ENCODE peak calls at places on chromosome 14, in four cellular contexts. S, T, O and L are unnamed samples.

GRCh38 chr14:102951034-102951433 is 28.6 kb downstream of the AMN start:
- DNase-seq in S (no peak), T (no peak), O (peak; percentile 58), L (no peak)

GRCh38 chr14:71155743-71156142 is 248.5 kb downstream of the PCNX1 start:
- DNase-seq in S (no peak), T (no peak), O (no peak), L (no peak)

GRCh38 chr14:22895402-22895801 is 12.4 kb downstream of the REM2 start:
- DNase-seq in S (no peak), T (no peak), O (no peak), L (no peak)

GRCh38 chr14:83260751-83261150 is 1727.1 kb upstream of the SEL1L start:
- DNase-seq in S (peak; percentile 82), T (no peak), O (no peak), L (no peak)

GRCh38 chr14:96698846-96699543 is 98.2 kb upstream of the VRK1 start:
- DNase-seq in S (peak; percentile 15), T (no peak), O (no peak), L (no peak)

GRCh38 chr14:24100982-24101494 is 6.9 kb downstream of the PCK2 start:
- DNase-seq in S (no peak), T (no peak), O (no peak), L (no peak)

GRCh38 chr14:105316968-105317498 is 2.5 kb downstream of the PACS2 start:
- DNase-seq in S (no peak), T (peak; percentile 33), O (no peak), L (no peak)

GRCh38 chr14:63499701-63500250 is 43.4 kb downstream of the PPP2R5E start:
- DNase-seq in S (no peak), T (no peak), O (no peak), L (no peak)

GRCh38 chr14:88424573-88424972 is 39.1 kb downstream of the SPATA7 start:
- DNase-seq in S (no peak), T (no peak), O (no peak), L (no peak)

GRCh38 chr14:51225751-51226150 is 14.3 kb upstream of the TMX1 start:
- DNase-seq in S (no peak), T (no peak), O (no peak), L (no peak)

GRCh38 chr14:94059998-94060397 is 21.0 kb downstream of the DDX24 start:
- DNase-seq in S (no peak), T (no peak), O (no peak), L (no peak)

GRCh38 chr14:74302160-74302628 is 540 bp downstream of the ABCD4 start:
- DNase-seq in S (peak; percentile 63), T (no peak), O (no peak), L (no peak)

GRCh38 chr14:102078840-102079699 is 7.8 kb downstream of the HSP90AA1 start:
- DNase-seq in S (peak; percentile 36), T (no peak), O (no peak), L (no peak)

GRCh38 chr14:89011727-89012271 is 187.3 kb downstream of the TTC8 start:
- DNase-seq in S (no peak), T (no peak), O (no peak), L (no peak)

GRCh38 chr14:105074601-105075053 is 9.4 kb upstream of the GPR132 start:
- DNase-seq in S (no peak), T (no peak), O (no peak), L (peak; percentile 48)

GRCh38 chr14:68470361-68470760 is 322.5 kb downstream of the ZFP36L1 start:
- DNase-seq in S (no peak), T (no peak), O (no peak), L (no peak)

GRCh38 chr14:98501335-98501734 is 770.7 kb downstream of the BCL11B start:
- DNase-seq in S (no peak), T (no peak), O (no peak), L (no peak)

GRCh38 chr14:42548349-42548748 is 941.7 kb downstream of the LRFN5 start:
- DNase-seq in S (no peak), T (no peak), O (no peak), L (no peak)

GRCh38 chr14:59454131-59454530 is 11.0 kb downstream of the GPR135 start:
- DNase-seq in S (peak; percentile 23), T (no peak), O (no peak), L (no peak)

GRCh38 chr14:103880334-103880985 is 33.1 kb upstream of the PPP1R13B start:
- DNase-seq in S (no peak), T (peak; percentile 70), O (peak; percentile 86), L (peak; percentile 78)

GRCh38 chr14:102759416-102759815 is 17.8 kb upstream of the TRAF3 start:
- DNase-seq in S (no peak), T (no peak), O (no peak), L (no peak)

GRCh38 chr14:46401066-46401465 is 250.5 kb downstream of the RPL10L start:
- DNase-seq in S (no peak), T (no peak), O (no peak), L (no peak)

GRCh38 chr14:72630374-72630773 is 263.5 kb downstream of the DPF3 start:
- DNase-seq in S (no peak), T (no peak), O (no peak), L (no peak)

GRCh38 chr14:102731871-102732800 is 45.1 kb upstream of the TRAF3 start:
- DNase-seq in S (no peak), T (no peak), O (no peak), L (no peak)

GRCh38 chr14:100739306-100739705 is 12.6 kb downstream of the DLK1 start:
- DNase-seq in S (no peak), T (no peak), O (no peak), L (no peak)

GRCh38 chr14:45211295-45211694 is 41.7 kb downstream of the MIS18BP1 start:
- DNase-seq in S (no peak), T (no peak), O (no peak), L (no peak)

GRCh38 chr14:53493895-53494294 is 340.8 kb upstream of the DDHD1 start:
- DNase-seq in S (no peak), T (no peak), O (no peak), L (no peak)

GRCh38 chr14:65966188-65966587 is 520.0 kb upstream of the CCDC196 start:
- DNase-seq in S (no peak), T (no peak), O (no peak), L (no peak)

GRCh38 chr14:101250336-101250947 is 310.9 kb upstream of the DIO3 start:
- DNase-seq in S (no peak), T (no peak), O (no peak), L (no peak)

GRCh38 chr14:68824517-68825347 is 31.9 kb upstream of the ZFP36L1 start:
- DNase-seq in S (peak; percentile 57), T (peak; percentile 35), O (peak; percentile 89), L (peak; percentile 38)

GRCh38 chr14:91509878-91510170 is 286 bp downstream of the PPP4R3A start:
- DNase-seq in S (no peak), T (no peak), O (no peak), L (no peak)

GRCh38 chr14:91510171-91511013 is at the start of gene PPP4R3A:
- DNase-seq in S (peak; percentile 98), T (peak; percentile 92), O (peak; percentile 93), L (peak; percentile 91)

GRCh38 chr14:91508105-91508504 is 2.0 kb downstream of the PPP4R3A start:
- DNase-seq in S (no peak), T (no peak), O (no peak), L (no peak)

GRCh38 chr14:91511014-91511466 is 930 bp upstream of the PPP4R3A start:
- DNase-seq in S (peak; percentile 58), T (no peak), O (no peak), L (no peak)

GRCh38 chr14:91509083-91509877 is 830 bp downstream of the PPP4R3A start:
- DNase-seq in S (peak; percentile 59), T (peak; percentile 24), O (peak; percentile 61), L (peak; percentile 55)
- TF ChIP-seq POLR2A in S (no peak), T (no peak), O (no peak), L (no peak)

GRCh38 chr14:77033622-77034521 is 5.4 kb upstream of the IRF2BPL start:
- DNase-seq in S (peak; percentile 86), T (peak; percentile 82), O (peak; percentile 84), L (no peak)
- TF ChIP-seq POLR2A in S (peak; percentile 40), T (peak; percentile 23), O (peak; percentile 29), L (peak; percentile 27)

DNA sequence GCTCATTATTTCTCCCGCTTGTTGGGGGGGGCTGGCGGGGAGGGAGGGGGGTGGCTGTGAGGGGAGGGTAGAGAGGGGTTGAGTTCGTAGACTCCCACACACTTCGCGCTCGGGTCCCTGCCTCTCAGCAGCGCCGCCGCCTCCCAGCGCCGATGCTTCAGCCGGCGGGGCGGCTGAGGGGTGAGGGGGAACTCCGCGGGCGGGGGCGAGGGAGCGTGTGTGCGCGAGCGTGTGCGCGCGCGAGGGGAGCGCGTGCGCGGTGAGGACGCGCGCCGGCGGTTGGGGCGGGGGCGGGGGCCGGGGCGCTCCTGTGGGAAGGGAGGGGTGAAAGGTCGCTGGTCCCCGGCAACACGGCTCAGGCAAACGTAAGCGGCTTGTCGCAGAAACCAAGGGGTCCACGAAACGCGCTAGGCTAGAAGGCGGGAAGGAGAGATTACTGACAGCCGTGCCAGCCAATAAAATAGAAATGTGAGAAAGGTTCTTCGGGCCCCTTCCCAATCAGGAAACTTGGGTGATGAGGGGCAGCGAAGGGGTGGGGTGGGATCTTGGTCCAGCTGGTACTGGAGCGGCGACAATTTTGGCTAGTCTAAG is 343 bp upstream of the NOVA1 start:
- DNase-seq in S (no peak), T (peak; percentile 64), O (peak; percentile 90), L (peak; percentile 66)
- TF ChIP-seq POLR2A in S (no peak), T (no peak), O (no peak), L (no peak)

DNA sequence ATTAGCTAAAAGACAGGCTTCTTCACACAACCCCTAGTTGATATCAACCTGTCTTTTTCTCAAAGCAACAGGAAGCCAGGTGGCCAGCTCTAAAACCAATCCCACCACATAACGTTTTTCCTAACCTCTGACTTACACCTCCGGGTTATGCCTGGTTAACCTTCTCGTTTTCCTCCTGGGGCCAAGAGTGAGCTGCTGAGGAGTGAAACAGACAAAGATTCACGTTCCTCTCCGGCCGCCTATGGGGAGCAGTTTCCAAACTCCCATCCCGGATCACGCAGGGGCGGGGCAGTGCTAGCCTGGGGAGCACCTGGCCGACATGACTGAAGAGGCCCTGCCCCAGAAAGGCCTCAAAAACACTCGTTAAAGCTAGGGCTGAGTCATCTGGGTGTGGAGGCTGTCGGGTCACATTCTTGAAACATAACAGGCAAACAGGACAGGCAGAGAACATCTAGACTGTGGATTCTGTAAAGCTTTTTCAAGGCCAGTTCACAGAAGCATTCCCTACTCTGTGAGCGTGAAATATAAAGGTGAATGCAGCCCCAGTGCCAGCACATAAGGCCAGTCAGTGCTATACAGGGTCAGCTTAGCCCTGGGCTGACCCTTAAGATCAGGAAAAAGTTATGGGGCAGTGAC is 25.9 kb upstream of the LGALS3 start:
- DNase-seq in S (peak; percentile 86), T (peak; percentile 95), O (peak; percentile 80), L (peak; percentile 96)
- TF ChIP-seq POLR2A in S (peak; percentile 19), T (peak; percentile 39), O (no peak), L (peak; percentile 35)

DNA sequence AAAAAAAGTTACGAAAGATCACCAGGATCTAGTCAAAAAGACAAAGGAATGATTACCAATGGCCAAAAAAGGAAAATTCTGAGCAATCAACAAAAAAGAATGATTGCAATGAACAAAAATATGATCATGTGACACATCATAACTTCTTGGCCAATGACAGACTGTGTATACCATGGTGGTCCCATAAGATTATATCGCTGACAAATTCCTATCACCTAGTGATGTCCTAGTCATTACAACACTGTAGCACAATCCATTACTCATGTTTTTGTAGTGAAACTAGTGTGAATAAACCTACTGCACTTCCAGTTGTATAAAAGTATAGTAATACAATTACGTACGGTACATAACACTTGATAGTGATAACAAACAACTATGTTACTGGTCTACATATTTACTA is 12.3 kb downstream of the SEL1L start:
- DNase-seq in S (no peak), T (no peak), O (no peak), L (no peak)
- TF ChIP-seq POLR2A in S (no peak), T (no peak), O (no peak), L (no peak)

GRCh38 chr14:61761959-61762786 is at the start of gene SNAPC1:
- DNase-seq in S (peak; percentile 97), T (peak; percentile 98), O (peak; percentile 98), L (peak; percentile 93)
- TF ChIP-seq POLR2A in S (peak; percentile 78), T (peak; percentile 99), O (peak; percentile 79), L (peak; percentile 40)